ENCODE peak calls at places on chromosomes 12 and 14, in nine cellular contexts. One of them, this sample, is unnamed.

GRCh38 chr12:48018618-48018995 is 14.3 kb upstream of the COL2A1 start:
- DNase-seq in IMR-90: no peak
- DNase-seq in PC-3: no peak
- DNase-seq in cardiac muscle cell: no peak
- DNase-seq in prostate gland: no peak
- DNase-seq in K562: no peak
- DNase-seq in tibial nerve: no peak
- DNase-seq in heart right ventricle: no peak
- DNase-seq in small intestine: no peak
- DNase-seq in this sample: no peak

GRCh38 chr12:107102294-107102693 is 8.9 kb upstream of the CRY1 start:
- DNase-seq in tibial nerve: no peak
- DNase-seq in K562: no peak
- DNase-seq in IMR-90: no peak
- DNase-seq in cardiac muscle cell: no peak
- DNase-seq in PC-3: no peak
- DNase-seq in heart right ventricle: no peak
- DNase-seq in prostate gland: no peak
- DNase-seq in small intestine: no peak
- DNase-seq in this sample: no peak

GRCh38 chr12:18139989-18140596 is 50.1 kb upstream of the RERGL start:
- DNase-seq in cardiac muscle cell: peak; percentile 60
- DNase-seq in tibial nerve: no peak
- DNase-seq in small intestine: peak; percentile 44
- DNase-seq in PC-3: peak; percentile 60
- DNase-seq in IMR-90: peak; percentile 27
- DNase-seq in K562: no peak
- DNase-seq in heart right ventricle: no peak
- DNase-seq in prostate gland: no peak
- DNase-seq in this sample: no peak

GRCh38 chr12:49870501-49871262 is 27.8 kb upstream of the BCDIN3D start:
- DNase-seq in IMR-90: no peak
- DNase-seq in small intestine: no peak
- DNase-seq in heart right ventricle: no peak
- DNase-seq in PC-3: no peak
- DNase-seq in K562: no peak
- DNase-seq in prostate gland: no peak
- DNase-seq in cardiac muscle cell: no peak
- DNase-seq in tibial nerve: no peak
- DNase-seq in this sample: no peak

GRCh38 chr12:46390881-46391280 is 18.3 kb upstream of the SLC38A2 start:
- DNase-seq in prostate gland: no peak
- DNase-seq in PC-3: no peak
- DNase-seq in small intestine: no peak
- DNase-seq in tibial nerve: no peak
- DNase-seq in heart right ventricle: no peak
- DNase-seq in IMR-90: no peak
- DNase-seq in K562: no peak
- DNase-seq in cardiac muscle cell: no peak
- DNase-seq in this sample: no peak

GRCh38 chr14:95250126-95250824 is 69.4 kb downstream of the CLMN start:
- DNase-seq in prostate gland: no peak
- DNase-seq in PC-3: no peak
- DNase-seq in IMR-90: no peak
- DNase-seq in small intestine: no peak
- DNase-seq in cardiac muscle cell: no peak
- DNase-seq in heart right ventricle: no peak
- DNase-seq in tibial nerve: no peak
- DNase-seq in K562: no peak
- DNase-seq in this sample: no peak

GRCh38 chr14:101121399-101122113 is 218.0 kb upstream of the RTL1 start:
- DNase-seq in PC-3: no peak
- DNase-seq in prostate gland: peak; percentile 3
- DNase-seq in K562: no peak
- DNase-seq in heart right ventricle: no peak
- DNase-seq in tibial nerve: peak; percentile 2
- DNase-seq in cardiac muscle cell: no peak
- DNase-seq in small intestine: no peak
- DNase-seq in IMR-90: no peak
- DNase-seq in this sample: peak; percentile 33

GRCh38 chr12:15602051-15602672 is 187.0 kb downstream of the EPS8 start:
- DNase-seq in prostate gland: no peak
- DNase-seq in tibial nerve: no peak
- DNase-seq in heart right ventricle: no peak
- DNase-seq in PC-3: no peak
- DNase-seq in IMR-90: peak; percentile 31
- DNase-seq in small intestine: no peak
- DNase-seq in K562: no peak
- DNase-seq in cardiac muscle cell: no peak
- DNase-seq in this sample: no peak

GRCh38 chr14:100639280-100639679 is 52.1 kb upstream of the BEGAIN start:
- DNase-seq in prostate gland: no peak
- DNase-seq in IMR-90: no peak
- DNase-seq in tibial nerve: no peak
- DNase-seq in small intestine: no peak
- DNase-seq in K562: no peak
- DNase-seq in heart right ventricle: no peak
- DNase-seq in cardiac muscle cell: no peak
- DNase-seq in PC-3: no peak
- DNase-seq in this sample: no peak

GRCh38 chr12:15584366-15585041 is 204.7 kb downstream of the EPS8 start:
- DNase-seq in PC-3: peak; percentile 56
- DNase-seq in cardiac muscle cell: peak; percentile 87
- DNase-seq in heart right ventricle: no peak
- DNase-seq in prostate gland: peak; percentile 17
- DNase-seq in K562: no peak
- DNase-seq in tibial nerve: peak; percentile 49
- DNase-seq in IMR-90: peak; percentile 83
- DNase-seq in small intestine: peak; percentile 57
- DNase-seq in this sample: peak; percentile 19

GRCh38 chr14:77120771-77121743 is 20.5 kb downstream of the ZDHHC22 start:
- DNase-seq in prostate gland: no peak
- DNase-seq in heart right ventricle: no peak
- DNase-seq in small intestine: peak; percentile 77
- DNase-seq in K562: no peak
- DNase-seq in tibial nerve: no peak
- DNase-seq in PC-3: no peak
- DNase-seq in IMR-90: no peak
- DNase-seq in cardiac muscle cell: peak; percentile 32
- DNase-seq in this sample: no peak

GRCh38 chr12:68001486-68002466 is 12.5 kb downstream of the IFNG-AS1 start:
- DNase-seq in IMR-90: peak; percentile 6
- DNase-seq in small intestine: no peak
- DNase-seq in K562: no peak
- DNase-seq in cardiac muscle cell: peak; percentile 28
- DNase-seq in PC-3: peak; percentile 60
- DNase-seq in tibial nerve: no peak
- DNase-seq in prostate gland: no peak
- DNase-seq in heart right ventricle: no peak
- DNase-seq in this sample: no peak

DNA sequence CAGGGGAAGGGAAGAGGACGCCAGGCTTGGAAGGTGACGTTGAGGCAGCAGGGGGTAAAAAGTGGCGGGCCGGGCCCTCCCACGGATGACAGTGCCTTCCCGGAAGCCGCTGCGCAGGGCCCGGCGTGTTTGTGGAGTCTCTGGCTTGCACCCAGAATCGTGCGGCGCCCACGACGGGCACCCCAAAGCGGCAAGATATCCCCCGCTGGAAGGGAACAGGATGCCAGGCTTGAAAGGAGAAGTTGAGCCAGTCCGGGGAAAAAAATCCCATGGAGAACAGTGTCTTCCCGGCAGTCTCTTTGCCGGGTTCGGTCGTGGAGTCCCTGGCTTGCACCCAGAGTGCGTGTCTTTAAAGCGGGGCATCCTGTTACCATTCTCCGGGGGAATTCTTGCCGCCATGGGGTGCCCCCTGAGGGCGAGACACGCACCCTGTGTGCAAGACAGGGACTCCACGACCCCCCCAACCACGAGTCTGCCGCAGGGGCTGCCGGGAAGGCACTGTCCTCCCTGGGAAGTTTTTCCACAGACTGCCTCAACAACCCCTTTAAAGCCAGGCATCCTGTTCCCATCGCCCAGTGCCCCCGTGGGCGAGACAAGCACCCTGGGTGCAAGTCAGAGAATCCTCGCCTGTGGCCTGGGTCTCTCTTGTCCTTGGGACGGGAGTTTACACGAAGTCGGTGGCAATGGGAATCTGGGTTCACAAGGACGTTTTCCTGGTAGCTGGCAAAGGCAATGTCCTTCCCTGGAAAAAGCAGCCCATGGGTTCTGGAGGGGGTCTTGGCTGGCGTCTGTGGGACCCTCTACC is 156.1 kb upstream of the ALG10B start:
- DNase-seq in PC-3: no peak
- DNase-seq in tibial nerve: no peak
- DNase-seq in prostate gland: no peak
- DNase-seq in K562: no peak
- DNase-seq in IMR-90: no peak
- DNase-seq in small intestine: no peak
- DNase-seq in cardiac muscle cell: no peak
- DNase-seq in heart right ventricle: no peak
- DNase-seq in this sample: no peak
- H3K9me3 ChIP-seq in PC-3: no peaks in the 10 kb centered on the region
- H3K9me3 ChIP-seq in tibial nerve: no peaks in the 10 kb centered on the region
- H3K9me3 ChIP-seq in prostate gland: no peaks in the 10 kb centered on the region
- H3K9me3 ChIP-seq in K562: no peaks in the 10 kb centered on the region
- H3K9me3 ChIP-seq in IMR-90: peaks cover 53% of the 10 kb centered on the region
- H3K9me3 ChIP-seq in small intestine: peaks cover 4% of the 10 kb centered on the region
- H3K9me3 ChIP-seq in cardiac muscle cell: no peaks in the 10 kb centered on the region
- H3K9me3 ChIP-seq in heart right ventricle: peaks cover 45% of the 10 kb centered on the region
- H3K9me3 ChIP-seq in this sample: peaks cover 6% of the 10 kb centered on the region

GRCh38 chr14:47555333-47555732 is 120.1 kb downstream of the MDGA2 start:
- DNase-seq in IMR-90: no peak
- DNase-seq in PC-3: no peak
- DNase-seq in K562: no peak
- DNase-seq in small intestine: no peak
- DNase-seq in cardiac muscle cell: peak; percentile 24
- DNase-seq in prostate gland: no peak
- DNase-seq in heart right ventricle: no peak
- DNase-seq in tibial nerve: no peak
- DNase-seq in this sample: no peak

GRCh38 chr14:47549886-47550285 is 125.5 kb downstream of the MDGA2 start:
- DNase-seq in cardiac muscle cell: peak; percentile 3
- DNase-seq in K562: no peak
- DNase-seq in small intestine: no peak
- DNase-seq in heart right ventricle: no peak
- DNase-seq in prostate gland: no peak
- DNase-seq in IMR-90: no peak
- DNase-seq in tibial nerve: no peak
- DNase-seq in PC-3: no peak
- DNase-seq in this sample: no peak
- H3K27me3 ChIP-seq in cardiac muscle cell: no peaks in the 10 kb centered on the region
- H3K27me3 ChIP-seq in K562: no peaks in the 10 kb centered on the region
- H3K27me3 ChIP-seq in small intestine: no peaks in the 10 kb centered on the region
- H3K27me3 ChIP-seq in heart right ventricle: no peaks in the 10 kb centered on the region
- H3K27me3 ChIP-seq in prostate gland: no peaks in the 10 kb centered on the region
- H3K27me3 ChIP-seq in IMR-90: no peaks in the 10 kb centered on the region
- H3K27me3 ChIP-seq in tibial nerve: no peaks in the 10 kb centered on the region
- H3K27me3 ChIP-seq in PC-3: peaks cover 5% of the 10 kb centered on the region
- H3K27me3 ChIP-seq in this sample: no peaks in the 10 kb centered on the region

DNA sequence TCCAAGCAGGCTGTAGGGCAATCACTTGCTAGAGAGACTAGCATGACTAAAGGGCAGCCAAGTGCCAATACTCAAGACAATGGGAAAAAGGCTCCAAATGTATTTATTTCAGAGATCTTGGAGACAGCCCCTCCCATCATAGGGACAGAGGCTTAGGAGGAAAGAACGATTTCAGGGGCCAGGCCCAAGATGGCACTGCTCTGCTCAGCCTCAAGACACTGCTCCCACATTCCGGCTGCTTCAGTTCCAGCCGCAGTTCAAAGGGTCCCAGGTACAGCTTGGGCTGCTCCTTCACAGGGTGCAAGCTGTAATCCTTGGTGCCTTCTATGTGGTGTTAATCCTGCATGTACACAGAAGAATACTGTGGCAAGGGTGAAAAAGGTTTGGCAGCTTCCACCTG is 19.4 kb upstream of the OR4K5 start:
- DNase-seq in IMR-90: no peak
- DNase-seq in K562: no peak
- DNase-seq in small intestine: no peak
- DNase-seq in heart right ventricle: no peak
- DNase-seq in tibial nerve: no peak
- DNase-seq in PC-3: no peak
- DNase-seq in cardiac muscle cell: no peak
- DNase-seq in prostate gland: no peak
- DNase-seq in this sample: no peak
- H3K9me3 ChIP-seq in IMR-90: peaks cover 30% of the 10 kb centered on the region
- H3K9me3 ChIP-seq in K562: no peaks in the 10 kb centered on the region
- H3K9me3 ChIP-seq in small intestine: peaks cover 5% of the 10 kb centered on the region
- H3K9me3 ChIP-seq in heart right ventricle: peaks cover 91% of the 10 kb centered on the region
- H3K9me3 ChIP-seq in tibial nerve: peaks cover 9% of the 10 kb centered on the region
- H3K9me3 ChIP-seq in PC-3: peaks cover 17% of the 10 kb centered on the region
- H3K9me3 ChIP-seq in cardiac muscle cell: no peaks in the 10 kb centered on the region
- H3K9me3 ChIP-seq in prostate gland: no peaks in the 10 kb centered on the region
- H3K9me3 ChIP-seq in this sample: no peaks in the 10 kb centered on the region

GRCh38 chr14:36726128-36726527 is 64.5 kb downstream of the PAX9 start:
- DNase-seq in K562: no peak
- DNase-seq in small intestine: no peak
- DNase-seq in heart right ventricle: no peak
- DNase-seq in PC-3: no peak
- DNase-seq in prostate gland: no peak
- DNase-seq in cardiac muscle cell: no peak
- DNase-seq in IMR-90: no peak
- DNase-seq in tibial nerve: no peak
- DNase-seq in this sample: no peak

GRCh38 chr14:36723551-36723950 is 61.9 kb downstream of the PAX9 start:
- DNase-seq in PC-3: no peak
- DNase-seq in prostate gland: no peak
- DNase-seq in cardiac muscle cell: no peak
- DNase-seq in K562: no peak
- DNase-seq in tibial nerve: no peak
- DNase-seq in small intestine: no peak
- DNase-seq in heart right ventricle: no peak
- DNase-seq in IMR-90: no peak
- DNase-seq in this sample: no peak

GRCh38 chr14:36720657-36721056 is 59.0 kb downstream of the PAX9 start:
- DNase-seq in cardiac muscle cell: no peak
- DNase-seq in small intestine: no peak
- DNase-seq in PC-3: no peak
- DNase-seq in prostate gland: no peak
- DNase-seq in K562: no peak
- DNase-seq in heart right ventricle: no peak
- DNase-seq in IMR-90: no peak
- DNase-seq in tibial nerve: no peak
- DNase-seq in this sample: no peak

GRCh38 chr14:36721877-36722276 is 60.2 kb downstream of the PAX9 start:
- DNase-seq in heart right ventricle: no peak
- DNase-seq in PC-3: no peak
- DNase-seq in cardiac muscle cell: no peak
- DNase-seq in small intestine: no peak
- DNase-seq in tibial nerve: no peak
- DNase-seq in prostate gland: no peak
- DNase-seq in K562: no peak
- DNase-seq in IMR-90: no peak
- DNase-seq in this sample: no peak

DNA sequence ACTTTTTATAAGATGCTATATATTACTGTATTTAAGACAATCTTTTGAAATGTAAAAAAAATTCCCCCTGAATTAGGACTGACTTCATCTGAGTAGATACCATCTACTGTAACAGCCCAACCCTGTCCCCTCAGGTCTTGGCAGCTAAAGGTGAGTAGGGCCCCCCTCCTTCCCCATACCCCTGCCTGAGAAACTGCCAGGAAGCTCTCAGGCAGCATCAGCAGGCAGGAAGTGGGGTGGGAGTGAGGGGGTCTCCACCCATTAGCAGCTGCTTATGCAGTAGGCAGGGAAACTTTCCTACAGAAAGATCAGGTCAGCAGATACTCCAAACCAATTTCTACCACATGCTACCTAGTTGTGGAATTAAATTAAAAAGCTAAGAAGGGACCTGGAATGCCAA is 62.5 kb downstream of the PAX9 start:
- DNase-seq in K562: no peak
- DNase-seq in PC-3: no peak
- DNase-seq in prostate gland: no peak
- DNase-seq in small intestine: no peak
- DNase-seq in tibial nerve: no peak
- DNase-seq in IMR-90: no peak
- DNase-seq in cardiac muscle cell: no peak
- DNase-seq in heart right ventricle: no peak
- DNase-seq in this sample: no peak
- H3K27me3 ChIP-seq in K562: no peaks in the 10 kb centered on the region
- H3K27me3 ChIP-seq in PC-3: no peaks in the 10 kb centered on the region
- H3K27me3 ChIP-seq in prostate gland: no peaks in the 10 kb centered on the region
- H3K27me3 ChIP-seq in small intestine: no peaks in the 10 kb centered on the region
- H3K27me3 ChIP-seq in tibial nerve: no peaks in the 10 kb centered on the region
- H3K27me3 ChIP-seq in IMR-90: no peaks in the 10 kb centered on the region
- H3K27me3 ChIP-seq in cardiac muscle cell: no peaks in the 10 kb centered on the region
- H3K27me3 ChIP-seq in heart right ventricle: no peaks in the 10 kb centered on the region
- H3K27me3 ChIP-seq in this sample: no peaks in the 10 kb centered on the region

This sample was measured in SJSA1.